ENCODE peak calls at places on chromosomes 16 and 17, in nine cellular contexts. E is neuronal stem cell, C is mucosa of gallbladder, R is A172, P is body of pancreas, X is SHP77 treated with DMSO at 0.1 percent for 48 hours, F is ureter, B is A549, L is uterus. S is an unnamed sample.

GRCh38 chr16:46918905-46919792 is 35.0 kb downstream of the GPT2 start:
- DNase-seq in E (peak; percentile 69), C (peak; percentile 28), R (no peak), P (peak; percentile 90), X (peak; percentile 83), F (no peak), B (no peak), L (no peak), S (no peak)

GRCh38 chr17:3689262-3690093 is 6.5 kb downstream of the P2RX5 start:
- DNase-seq in E (no peak), C (no peak), R (no peak), P (no peak), X (no peak), F (no peak), B (no peak), L (no peak), S (no peak)

GRCh38 chr17:50672831-50673551 is 34.7 kb downstream of the ANKRD40 start:
- DNase-seq in E (no peak), C (no peak), R (peak; percentile 32), P (no peak), X (no peak), F (no peak), B (no peak), L (no peak), S (peak; percentile 49)

GRCh38 chr16:8583199-8583598 is 7.1 kb downstream of the TMEM114 start:
- DNase-seq in E (no peak), C (no peak), R (peak; percentile 49), P (no peak), X (no peak), F (no peak), B (no peak), L (no peak), S (no peak)

GRCh38 chr17:20008242-20009051 is 712 bp upstream of the SPECC1 start:
- DNase-seq in E (no peak), C (peak; percentile 21), R (no peak), P (peak; percentile 19), X (no peak), F (no peak), B (peak; percentile 68), L (peak; percentile 27), S (peak; percentile 23)

GRCh38 chr17:80009391-80010282 is 26.0 kb downstream of the TBC1D16 start:
- DNase-seq in E (no peak), C (no peak), R (no peak), P (no peak), X (no peak), F (no peak), B (no peak), L (no peak), S (no peak)

GRCh38 chr16:16019488-16019887 is 70.1 kb downstream of the ABCC1 start:
- DNase-seq in E (no peak), C (no peak), R (peak; percentile 90), P (no peak), X (no peak), F (no peak), B (peak; percentile 86), L (no peak), S (no peak)

GRCh38 chr17:41689497-41690299 is 1.0 kb downstream of the EIF1 start:
- DNase-seq in E (peak; percentile 68), C (no peak), R (peak; percentile 58), P (peak; percentile 50), X (no peak), F (peak; percentile 68), B (peak; percentile 79), L (peak; percentile 46), S (no peak)

GRCh38 chr17:19418312-19418992 is 7.4 kb downstream of the RNF112 start:
- DNase-seq in E (no peak), C (peak; percentile 20), R (peak; percentile 28), P (no peak), X (no peak), F (no peak), B (peak; percentile 28), L (no peak), S (no peak)

GRCh38 chr17:2792541-2793169 is 3.6 kb upstream of the RAP1GAP2 start:
- DNase-seq in E (no peak), C (no peak), R (no peak), P (no peak), X (no peak), F (no peak), B (no peak), L (no peak), S (no peak)

GRCh38 chr17:37117743-37118142 is 169.0 kb downstream of the AATF start:
- DNase-seq in E (no peak), C (no peak), R (no peak), P (no peak), X (no peak), F (no peak), B (no peak), L (no peak), S (no peak)

GRCh38 chr16:82753821-82754220 is 127.1 kb downstream of the CDH13 start:
- DNase-seq in E (no peak), C (no peak), R (no peak), P (no peak), X (no peak), F (no peak), B (no peak), L (no peak), S (no peak)

GRCh38 chr16:30183961-30184429 is 593 bp downstream of the CORO1A start:
- DNase-seq in E (no peak), C (peak; percentile 34), R (no peak), P (peak; percentile 13), X (no peak), F (peak; percentile 62), B (no peak), L (no peak), S (peak; percentile 25)

GRCh38 chr17:58283674-58284612 is 3.2 kb upstream of the MPO start:
- DNase-seq in E (no peak), C (peak; percentile 4), R (no peak), P (no peak), X (no peak), F (peak; percentile 23), B (no peak), L (no peak), S (no peak)

GRCh38 chr17:74757502-74757901 is 9.1 kb downstream of the NHERF1 start:
- DNase-seq in E (no peak), C (peak; percentile 61), R (peak; percentile 66), P (no peak), X (no peak), F (no peak), B (no peak), L (no peak), S (peak; percentile 63)

GRCh38 chr17:59617141-59617757 is 2.4 kb upstream of the CLTC start:
- DNase-seq in E (no peak), C (no peak), R (no peak), P (no peak), X (no peak), F (no peak), B (no peak), L (no peak), S (no peak)

GRCh38 chr17:39212841-39213480 is 12.8 kb downstream of the STAC2 start:
- DNase-seq in E (no peak), C (no peak), R (no peak), P (no peak), X (no peak), F (no peak), B (no peak), L (no peak), S (peak; percentile 18)

GRCh38 chr17:38752930-38753506 is 477 bp downstream of the PSMB3 start:
- DNase-seq in E (no peak), C (no peak), R (no peak), P (peak; percentile 26), X (no peak), F (no peak), B (no peak), L (peak; percentile 38), S (no peak)

GRCh38 chr17:60720763-60721531 is 43.3 kb downstream of the BCAS3 start:
- DNase-seq in E (peak; percentile 62), C (peak; percentile 57), R (peak; percentile 44), P (peak; percentile 41), X (peak; percentile 15), F (peak; percentile 52), B (peak; percentile 74), L (peak; percentile 20), S (peak; percentile 24)

GRCh38 chr16:56116577-56116964 is 74.7 kb upstream of the GNAO1 start:
- DNase-seq in E (peak; percentile 58), C (no peak), R (no peak), P (no peak), X (no peak), F (no peak), B (no peak), L (no peak), S (no peak)

GRCh38 chr17:33038740-33039139 is 47.1 kb downstream of the SPACA3 start:
- DNase-seq in E (peak; percentile 64), C (no peak), R (no peak), P (peak; percentile 15), X (peak; percentile 14), F (peak; percentile 38), B (peak; percentile 65), L (peak; percentile 40), S (peak; percentile 48)

GRCh38 chr17:31425646-31426045 is 34.2 kb downstream of the RAB11FIP4 start:
- DNase-seq in E (no peak), C (no peak), R (no peak), P (peak; percentile 33), X (peak; percentile 35), F (no peak), B (no peak), L (no peak), S (no peak)

GRCh38 chr17:22518185-22518584 is 825.9 kb downstream of the KCNJ18 start:
- DNase-seq in E (no peak), C (no peak), R (no peak), P (no peak), X (no peak), F (no peak), B (no peak), L (no peak), S (no peak)

GRCh38 chr17:81983011-81983638 is 5.7 kb downstream of the ASPSCR1 start:
- DNase-seq in E (no peak), C (no peak), R (no peak), P (no peak), X (no peak), F (no peak), B (no peak), L (no peak), S (no peak)

GRCh38 chr17:57084361-57084801 is 665 bp upstream of the AKAP1 start:
- DNase-seq in E (no peak), C (no peak), R (no peak), P (no peak), X (no peak), F (no peak), B (no peak), L (no peak), S (no peak)

GRCh38 chr16:24139282-24139681 is 116.9 kb upstream of the CACNG3 start:
- DNase-seq in E (no peak), C (no peak), R (no peak), P (no peak), X (no peak), F (no peak), B (no peak), L (no peak), S (no peak)

GRCh38 chr16:58262592-58262991 is 32.2 kb downstream of the PRSS54 start:
- DNase-seq in E (no peak), C (no peak), R (no peak), P (no peak), X (no peak), F (no peak), B (no peak), L (no peak), S (no peak)

GRCh38 chr17:31830971-31831755 is 27.9 kb downstream of the COPRS start:
- DNase-seq in E (no peak), C (no peak), R (no peak), P (no peak), X (no peak), F (no peak), B (no peak), L (no peak), S (no peak)

GRCh38 chr17:62666801-62667591 is 39.5 kb downstream of the MRC2 start:
- DNase-seq in E (no peak), C (no peak), R (no peak), P (no peak), X (no peak), F (no peak), B (no peak), L (no peak), S (no peak)

GRCh38 chr17:47119746-47120520 is 69.2 kb downstream of the CDC27 start:
- DNase-seq in E (no peak), C (no peak), R (peak; percentile 36), P (no peak), X (no peak), F (no peak), B (no peak), L (no peak), S (no peak)

GRCh38 chr16:56354746-56355145 is 70.6 kb downstream of the AMFR start:
- DNase-seq in E (no peak), C (no peak), R (no peak), P (no peak), X (no peak), F (no peak), B (no peak), L (peak; percentile 12), S (no peak)

S was measured in heart right ventricle.